ENCODE peak calls at places on chromosomes 6 and 20, in eight cellular contexts. E, H, L, Q, T, O, D and J are unnamed samples.

GRCh38 chr6:74137910-74138309 is 441.9 kb downstream of the CD109 start:
- DNase-seq in E (no peak), H (no peak), L (no peak), Q (peak), T (no peak), O (no peak), D (peak), J (peak)

GRCh38 chr6:142886431-142887170 is 58.4 kb downstream of the HIVEP2 start:
- DNase-seq in E (no peak), H (no peak), L (no peak), Q (peak), T (no peak), O (no peak), D (peak), J (peak)

GRCh38 chr20:24382775-24383174 is 86.7 kb upstream of the SYNDIG1 start:
- DNase-seq in E (no peak), H (no peak), L (no peak), Q (no peak), T (no peak), O (no peak), D (peak), J (no peak)

GRCh38 chr6:20655317-20655716 is 121.1 kb downstream of the CDKAL1 start:
- DNase-seq in E (no peak), H (no peak), L (no peak), Q (peak), T (no peak), O (no peak), D (no peak), J (peak)

GRCh38 chr6:120354452-120355098 is 979.7 kb downstream of the TBC1D32 start:
- DNase-seq in E (no peak), H (no peak), L (no peak), Q (no peak), T (no peak), O (no peak), D (no peak), J (no peak)

GRCh38 chr20:60078351-60079250 is 120.4 kb downstream of the CDH26 start:
- DNase-seq in E (no peak), H (no peak), L (no peak), Q (no peak), T (no peak), O (no peak), D (no peak), J (no peak)

GRCh38 chr6:52983159-52983848 is 11.8 kb downstream of the GSTA4 start:
- DNase-seq in E (no peak), H (no peak), L (no peak), Q (no peak), T (no peak), O (no peak), D (no peak), J (no peak)

GRCh38 chr6:161161121-161161520 is 112.7 kb downstream of the AGPAT4 start:
- DNase-seq in E (no peak), H (no peak), L (no peak), Q (no peak), T (no peak), O (no peak), D (no peak), J (no peak)

GRCh38 chr6:123016431-123017110 is 20.5 kb downstream of the CLVS2 start:
- DNase-seq in E (no peak), H (no peak), L (no peak), Q (no peak), T (no peak), O (no peak), D (no peak), J (no peak)

GRCh38 chr20:21436186-21436585 is 38.9 kb upstream of the NKX2-4 start:
- DNase-seq in E (no peak), H (no peak), L (no peak), Q (peak), T (no peak), O (no peak), D (no peak), J (peak)

GRCh38 chr6:32223258-32224235 is at the start of gene NOTCH4:
- DNase-seq in E (no peak), H (no peak), L (no peak), Q (no peak), T (no peak), O (no peak), D (no peak), J (no peak)

GRCh38 chr6:37369321-37370196 is 15.8 kb downstream of the RNF8 start:
- DNase-seq in E (no peak), H (no peak), L (no peak), Q (peak), T (no peak), O (no peak), D (no peak), J (peak)

GRCh38 chr6:38107073-38107472 is 287.5 kb downstream of the ZFAND3 start:
- DNase-seq in E (no peak), H (no peak), L (no peak), Q (no peak), T (no peak), O (no peak), D (no peak), J (no peak)

GRCh38 chr20:38460040-38460623 is 12.5 kb upstream of the RALGAPB start:
- DNase-seq in E (no peak), H (no peak), L (no peak), Q (peak), T (no peak), O (no peak), D (peak), J (peak)

GRCh38 chr6:134457941-134458340 is 140.0 kb upstream of the SGK1 start:
- DNase-seq in E (no peak), H (no peak), L (no peak), Q (no peak), T (no peak), O (no peak), D (no peak), J (no peak)

GRCh38 chr20:25242231-25242630 is 5.7 kb upstream of the PYGB start:
- DNase-seq in E (no peak), H (no peak), L (no peak), Q (no peak), T (no peak), O (no peak), D (no peak), J (no peak)

GRCh38 chr20:47682916-47683315 is 102.4 kb downstream of the SULF2 start:
- DNase-seq in E (no peak), H (no peak), L (no peak), Q (no peak), T (no peak), O (no peak), D (no peak), J (no peak)

GRCh38 chr6:168012431-168013249 is 15.2 kb downstream of the KIF25 start:
- DNase-seq in E (no peak), H (no peak), L (no peak), Q (no peak), T (no peak), O (no peak), D (no peak), J (no peak)

GRCh38 chr20:50690562-50690978 is 772 bp downstream of the RIPOR3 start:
- DNase-seq in E (no peak), H (no peak), L (no peak), Q (no peak), T (no peak), O (no peak), D (no peak), J (no peak)

GRCh38 chr6:150881911-150882481 is 16.5 kb downstream of the MTHFD1L start:
- DNase-seq in E (no peak), H (no peak), L (no peak), Q (peak), T (no peak), O (no peak), D (peak), J (peak)

GRCh38 chr20:62390306-62391164 is 3.6 kb downstream of the RPS21 start:
- DNase-seq in E (no peak), H (no peak), L (no peak), Q (no peak), T (no peak), O (no peak), D (no peak), J (no peak)

GRCh38 chr6:14129572-14129971 is 12.0 kb downstream of the CD83 start:
- DNase-seq in E (no peak), H (no peak), L (no peak), Q (peak), T (no peak), O (no peak), D (peak), J (peak)

GRCh38 chr6:39821739-39822532 is 29.8 kb downstream of the DAAM2 start:
- DNase-seq in E (no peak), H (no peak), L (no peak), Q (no peak), T (no peak), O (no peak), D (no peak), J (no peak)

GRCh38 chr6:15076565-15076964 is 169.3 kb upstream of the JARID2 start:
- DNase-seq in E (no peak), H (no peak), L (no peak), Q (no peak), T (no peak), O (no peak), D (no peak), J (no peak)

GRCh38 chr6:27111743-27112142 is 135.8 kb upstream of the PRSS16 start:
- DNase-seq in E (no peak), H (no peak), L (no peak), Q (no peak), T (no peak), O (no peak), D (no peak), J (no peak)